ENCODE peak calls at places on chromosomes 3 and 15, in five cellular contexts. One of them, this sample, is unnamed.

GRCh38 chr3:24678441-24678865 is 183.8 kb upstream of the THRB start:
- DNase-seq in H9: no peak
- DNase-seq in IMR-90: peak
- DNase-seq in neuronal stem cell: no peak
- DNase-seq in H1: no peak
- DNase-seq in this sample: peak

GRCh38 chr15:67992834-67993233 is 61.3 kb upstream of the PIAS1 start:
- DNase-seq in H9: no peak
- DNase-seq in IMR-90: no peak
- DNase-seq in neuronal stem cell: no peak
- DNase-seq in H1: no peak
- DNase-seq in this sample: no peak

GRCh38 chr15:63892794-63893441 is 59.2 kb upstream of the HERC1 start:
- DNase-seq in H9: no peak
- DNase-seq in IMR-90: no peak
- DNase-seq in neuronal stem cell: no peak
- DNase-seq in H1: no peak
- DNase-seq in this sample: peak

GRCh38 chr15:48086582-48086981 is 34.2 kb upstream of the SLC24A5 start:
- DNase-seq in H9: no peak
- DNase-seq in IMR-90: no peak
- DNase-seq in neuronal stem cell: no peak
- DNase-seq in H1: no peak
- DNase-seq in this sample: no peak

GRCh38 chr15:92018535-92019239 is 165.2 kb downstream of the SLCO3A1 start:
- DNase-seq in H9: no peak
- DNase-seq in IMR-90: no peak
- DNase-seq in neuronal stem cell: no peak
- DNase-seq in H1: no peak
- DNase-seq in this sample: no peak

GRCh38 chr3:33488246-33488645 is 48.0 kb upstream of the UBP1 start:
- DNase-seq in H9: no peak
- DNase-seq in IMR-90: no peak
- DNase-seq in neuronal stem cell: no peak
- DNase-seq in H1: no peak
- DNase-seq in this sample: no peak

GRCh38 chr15:67120839-67121540 is 55.6 kb downstream of the SMAD3 start:
- DNase-seq in H9: no peak
- DNase-seq in IMR-90: peak
- DNase-seq in neuronal stem cell: no peak
- DNase-seq in H1: no peak
- DNase-seq in this sample: peak

GRCh38 chr15:38696120-38696727 is 131.6 kb upstream of the RASGRP1 start:
- DNase-seq in H9: no peak
- DNase-seq in IMR-90: peak
- DNase-seq in neuronal stem cell: no peak
- DNase-seq in H1: no peak
- DNase-seq in this sample: no peak

GRCh38 chr3:161700998-161701397 is 204.4 kb downstream of the OTOL1 start:
- DNase-seq in H9: peak
- DNase-seq in IMR-90: no peak
- DNase-seq in neuronal stem cell: no peak
- DNase-seq in H1: peak
- DNase-seq in this sample: no peak

GRCh38 chr3:97510795-97511194 is 253.8 kb upstream of the ARL6 start:
- DNase-seq in H9: peak
- DNase-seq in IMR-90: no peak
- DNase-seq in neuronal stem cell: peak
- DNase-seq in H1: no peak
- DNase-seq in this sample: no peak

GRCh38 chr15:55241193-55241592 is 44.5 kb upstream of the RSL24D1 start:
- DNase-seq in H9: no peak
- DNase-seq in IMR-90: no peak
- DNase-seq in neuronal stem cell: no peak
- DNase-seq in H1: no peak
- DNase-seq in this sample: no peak

GRCh38 chr3:141360888-141361598 is 7.3 kb upstream of the ZBTB38 start:
- DNase-seq in H9: no peak
- DNase-seq in IMR-90: peak
- DNase-seq in neuronal stem cell: peak
- DNase-seq in H1: no peak
- DNase-seq in this sample: peak

GRCh38 chr3:171770689-171771620 is 39.3 kb downstream of the PLD1 start:
- DNase-seq in H9: peak
- DNase-seq in IMR-90: peak
- DNase-seq in neuronal stem cell: no peak
- DNase-seq in H1: no peak
- DNase-seq in this sample: peak

GRCh38 chr3:192727032-192727847 is at the start of gene FGF12:
- DNase-seq in H9: peak
- DNase-seq in IMR-90: peak
- DNase-seq in neuronal stem cell: peak
- DNase-seq in H1: peak
- DNase-seq in this sample: peak

GRCh38 chr3:31981206-31982181 is at the start of the genes OSBPL10 and ZNF860:
- DNase-seq in H9: peak
- DNase-seq in IMR-90: peak
- DNase-seq in neuronal stem cell: no peak
- DNase-seq in H1: peak
- DNase-seq in this sample: peak

GRCh38 chr3:195221015-195221853 is 49.7 kb downstream of the XXYLT1 start:
- DNase-seq in H9: no peak
- DNase-seq in IMR-90: peak
- DNase-seq in neuronal stem cell: no peak
- DNase-seq in H1: peak
- DNase-seq in this sample: no peak

GRCh38 chr3:43309372-43310305 is 23.3 kb downstream of the SNRK start:
- DNase-seq in H9: no peak
- DNase-seq in IMR-90: no peak
- DNase-seq in neuronal stem cell: no peak
- DNase-seq in H1: no peak
- DNase-seq in this sample: no peak

GRCh38 chr15:27127834-27128570 is 157.0 kb downstream of the GABRG3 start:
- DNase-seq in H9: no peak
- DNase-seq in IMR-90: no peak
- DNase-seq in neuronal stem cell: no peak
- DNase-seq in H1: no peak
- DNase-seq in this sample: no peak

GRCh38 chr3:11784962-11785361 is 61.7 kb downstream of the TAMM41 start:
- DNase-seq in H9: peak
- DNase-seq in IMR-90: no peak
- DNase-seq in neuronal stem cell: no peak
- DNase-seq in H1: no peak
- DNase-seq in this sample: peak

GRCh38 chr15:69893863-69894262 is 203.9 kb downstream of the TLE3 start:
- DNase-seq in H9: no peak
- DNase-seq in IMR-90: peak
- DNase-seq in neuronal stem cell: no peak
- DNase-seq in H1: peak
- DNase-seq in this sample: peak

GRCh38 chr15:96347181-96348111 is 16.9 kb downstream of the NR2F2 start:
- DNase-seq in H9: peak
- DNase-seq in IMR-90: no peak
- DNase-seq in neuronal stem cell: no peak
- DNase-seq in H1: peak
- DNase-seq in this sample: no peak

GRCh38 chr15:38991126-38991525 is 426.5 kb upstream of the RASGRP1 start:
- DNase-seq in H9: no peak
- DNase-seq in IMR-90: peak
- DNase-seq in neuronal stem cell: peak
- DNase-seq in H1: no peak
- DNase-seq in this sample: no peak

GRCh38 chr3:20230954-20231353 is 44.9 kb upstream of the SGO1 start:
- DNase-seq in H9: no peak
- DNase-seq in IMR-90: no peak
- DNase-seq in neuronal stem cell: no peak
- DNase-seq in H1: no peak
- DNase-seq in this sample: no peak

GRCh38 chr15:80709542-80709941 is 14.4 kb downstream of the ABHD17C start:
- DNase-seq in H9: no peak
- DNase-seq in IMR-90: no peak
- DNase-seq in neuronal stem cell: no peak
- DNase-seq in H1: no peak
- DNase-seq in this sample: peak

GRCh38 chr3:69014022-69014580 is 617 bp upstream of the EOGT start:
- DNase-seq in H9: no peak
- DNase-seq in IMR-90: no peak
- DNase-seq in neuronal stem cell: no peak
- DNase-seq in H1: no peak
- DNase-seq in this sample: no peak

GRCh38 chr3:101255441-101255840 is 64.9 kb downstream of the IMPG2 start:
- DNase-seq in H9: no peak
- DNase-seq in IMR-90: no peak
- DNase-seq in neuronal stem cell: no peak
- DNase-seq in H1: no peak
- DNase-seq in this sample: no peak

GRCh38 chr15:53833134-53833624 is 73.7 kb upstream of the WDR72 start:
- DNase-seq in H9: no peak
- DNase-seq in IMR-90: peak
- DNase-seq in neuronal stem cell: no peak
- DNase-seq in H1: no peak
- DNase-seq in this sample: peak

GRCh38 chr3:190183121-190183520 is 62.4 kb upstream of the P3H2 start:
- DNase-seq in H9: no peak
- DNase-seq in IMR-90: peak
- DNase-seq in neuronal stem cell: peak
- DNase-seq in H1: no peak
- DNase-seq in this sample: no peak

DNA sequence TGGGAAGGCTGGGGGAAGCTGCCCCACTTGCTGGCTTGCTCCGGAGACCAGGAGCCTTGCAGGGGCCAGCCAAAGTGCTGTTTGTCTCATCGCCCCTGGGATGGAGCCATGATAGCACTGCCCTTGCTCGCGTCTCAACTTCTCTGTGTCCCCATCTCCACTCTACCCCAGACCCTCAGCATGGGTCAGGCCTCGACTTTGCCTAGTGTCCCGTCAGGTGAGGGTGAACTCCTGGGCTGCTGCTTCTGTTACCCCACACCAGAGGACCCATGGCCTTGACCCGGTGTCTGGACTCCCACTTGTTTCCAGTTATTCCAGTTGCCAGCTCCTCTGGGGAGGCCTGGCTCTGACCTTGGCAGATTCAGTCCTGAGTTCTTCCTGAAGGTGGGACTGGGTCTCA is 36.5 kb upstream of the DUSP7 start:
- DNase-seq in H9: no peak
- DNase-seq in IMR-90: no peak
- DNase-seq in neuronal stem cell: no peak
- DNase-seq in H1: no peak
- DNase-seq in this sample: no peak
- H4K91ac ChIP-seq in H9: no peak
- H4K91ac ChIP-seq in IMR-90: peak
- H4K91ac ChIP-seq in neuronal stem cell: no peak
- H4K91ac ChIP-seq in H1: no peak
- H4K91ac ChIP-seq in this sample: peak

GRCh38 chr3:44969170-44969569 is 6.8 kb downstream of the ZDHHC3 start:
- DNase-seq in H9: no peak
- DNase-seq in IMR-90: no peak
- DNase-seq in neuronal stem cell: no peak
- DNase-seq in H1: no peak
- DNase-seq in this sample: no peak
- H2AK5ac ChIP-seq in H9: no peak
- H2AK5ac ChIP-seq in IMR-90: no peak
- H2AK5ac ChIP-seq in neuronal stem cell: no peak
- H2AK5ac ChIP-seq in H1: no peak
- H2AK5ac ChIP-seq in this sample: no peak

DNA sequence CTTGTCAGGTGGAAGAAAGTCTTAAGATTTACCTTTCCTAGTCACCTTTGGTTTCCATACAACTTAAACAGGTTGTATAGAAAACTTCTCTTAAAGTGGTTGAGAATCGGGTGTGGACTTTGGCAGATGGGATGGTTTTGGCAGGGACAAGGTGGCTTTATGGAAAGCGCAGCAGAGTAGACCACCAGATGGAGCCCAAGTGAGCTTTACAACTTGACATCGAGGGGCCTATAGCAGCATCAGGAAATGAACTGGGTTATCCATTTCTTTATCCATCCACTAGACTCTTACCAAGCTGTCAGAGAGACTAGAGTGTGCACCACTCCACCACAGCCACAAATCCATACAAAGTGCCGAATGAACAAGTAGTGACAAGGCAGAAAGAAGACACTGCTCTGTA is 85.3 kb upstream of the MBNL1 start:
- DNase-seq in H9: peak
- DNase-seq in IMR-90: peak
- DNase-seq in neuronal stem cell: peak
- DNase-seq in H1: peak
- DNase-seq in this sample: peak
- H4K91ac ChIP-seq in H9: no peak
- H4K91ac ChIP-seq in IMR-90: no peak
- H4K91ac ChIP-seq in neuronal stem cell: no peak
- H4K91ac ChIP-seq in H1: no peak
- H4K91ac ChIP-seq in this sample: no peak

GRCh38 chr3:188286087-188286513 is 132.1 kb downstream of the LPP start:
- DNase-seq in H9: no peak
- DNase-seq in IMR-90: peak
- DNase-seq in neuronal stem cell: no peak
- DNase-seq in H1: no peak
- DNase-seq in this sample: no peak

GRCh38 chr3:188282871-188283270 is 128.9 kb downstream of the LPP start:
- DNase-seq in H9: no peak
- DNase-seq in IMR-90: no peak
- DNase-seq in neuronal stem cell: no peak
- DNase-seq in H1: no peak
- DNase-seq in this sample: no peak

GRCh38 chr3:188283347-188283746 is 129.4 kb downstream of the LPP start:
- DNase-seq in H9: no peak
- DNase-seq in IMR-90: peak
- DNase-seq in neuronal stem cell: no peak
- DNase-seq in H1: no peak
- DNase-seq in this sample: no peak

GRCh38 chr3:188287339-188287738 is 133.4 kb downstream of the LPP start:
- DNase-seq in H9: no peak
- DNase-seq in IMR-90: no peak
- DNase-seq in neuronal stem cell: no peak
- DNase-seq in H1: no peak
- DNase-seq in this sample: no peak

DNA sequence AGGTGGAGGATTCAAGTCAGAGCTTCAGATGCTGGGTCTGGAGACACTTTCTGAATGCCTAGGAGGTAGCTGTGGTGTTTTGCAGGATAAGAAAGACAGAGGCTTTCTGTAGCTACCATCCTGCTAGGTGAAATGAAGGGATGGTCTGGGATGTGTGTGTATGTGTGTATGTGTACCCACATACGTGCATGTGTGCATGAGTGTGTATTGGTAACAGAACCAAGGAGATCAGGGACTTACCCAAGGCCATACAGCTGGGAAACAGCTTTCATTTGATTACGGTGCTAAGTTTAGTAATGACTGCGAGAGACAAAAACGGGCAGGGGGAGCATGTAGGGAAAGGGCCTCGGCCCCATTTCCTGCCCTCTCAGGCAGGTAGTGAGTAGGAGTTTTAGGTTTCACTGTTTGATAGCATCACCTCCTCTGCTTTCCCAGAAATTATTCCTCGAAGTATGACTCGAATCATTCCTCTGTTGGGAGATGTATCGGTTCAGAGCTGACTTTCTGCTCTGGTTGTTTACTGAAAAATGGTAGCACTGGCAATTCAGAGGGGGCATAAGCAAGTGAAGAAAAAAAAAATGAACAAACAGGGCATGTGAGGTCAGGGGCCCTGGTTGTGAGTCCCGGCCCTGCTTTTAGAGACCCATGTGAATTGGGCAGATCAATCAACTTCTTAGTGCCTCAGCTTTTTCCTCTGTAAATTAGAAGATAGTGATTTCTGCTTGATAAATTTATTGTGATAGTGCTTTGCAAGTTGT is 130.7 kb downstream of the LPP start:
- DNase-seq in H9: no peak
- DNase-seq in IMR-90: peak
- DNase-seq in neuronal stem cell: no peak
- DNase-seq in H1: no peak
- DNase-seq in this sample: no peak
- H2AK5ac ChIP-seq in H9: no peak
- H2AK5ac ChIP-seq in IMR-90: peak
- H2AK5ac ChIP-seq in neuronal stem cell: no peak
- H2AK5ac ChIP-seq in H1: peak
- H2AK5ac ChIP-seq in this sample: no peak